ENCODE peak calls at places on chromosomes 2 and 18, in seven cellular contexts. One of them, this sample, is unnamed. For H3K27me3, the result is how much of the 10 kb centered on the place peaks cover.

GRCh38 chr2:45622704-45623103 is 11.6 kb upstream of the SRBD1 start:
- DNase-seq in K562: no peak
- DNase-seq in body of pancreas: no peak
- DNase-seq in uterus: no peak
- DNase-seq in transverse colon: no peak
- DNase-seq in heart left ventricle: no peak
- DNase-seq in sigmoid colon: no peak
- DNase-seq in this sample: no peak

GRCh38 chr2:65790676-65790935 is 358.2 kb upstream of the SPRED2 start:
- DNase-seq in K562: no peak
- DNase-seq in transverse colon: no peak
- DNase-seq in sigmoid colon: no peak
- DNase-seq in heart left ventricle: no peak
- DNase-seq in body of pancreas: no peak
- DNase-seq in uterus: no peak
- DNase-seq in this sample: no peak

GRCh38 chr18:12768622-12769021 is 65.8 kb downstream of the PSMG2 start:
- DNase-seq in sigmoid colon: no peak
- DNase-seq in K562: no peak
- DNase-seq in heart left ventricle: no peak
- DNase-seq in transverse colon: no peak
- DNase-seq in uterus: no peak
- DNase-seq in body of pancreas: no peak
- DNase-seq in this sample: no peak

GRCh38 chr2:231611273-231612198 is 18.9 kb downstream of the TEX44 start:
- DNase-seq in sigmoid colon: peak
- DNase-seq in K562: peak
- DNase-seq in body of pancreas: peak
- DNase-seq in heart left ventricle: peak
- DNase-seq in uterus: no peak
- DNase-seq in transverse colon: peak
- DNase-seq in this sample: no peak

GRCh38 chr18:55321268-55322175 is 266.5 kb downstream of the TCF4 start:
- DNase-seq in K562: no peak
- DNase-seq in transverse colon: peak
- DNase-seq in heart left ventricle: peak
- DNase-seq in sigmoid colon: peak
- DNase-seq in uterus: peak
- DNase-seq in body of pancreas: peak
- DNase-seq in this sample: peak

GRCh38 chr2:27024188-27024587 is 8.6 kb upstream of the TMEM214 start:
- DNase-seq in body of pancreas: no peak
- DNase-seq in sigmoid colon: no peak
- DNase-seq in transverse colon: no peak
- DNase-seq in K562: no peak
- DNase-seq in uterus: no peak
- DNase-seq in heart left ventricle: no peak
- DNase-seq in this sample: no peak

GRCh38 chr2:124692707-124693106 is 667.6 kb downstream of the CNTNAP5 start:
- DNase-seq in body of pancreas: no peak
- DNase-seq in sigmoid colon: no peak
- DNase-seq in uterus: no peak
- DNase-seq in transverse colon: no peak
- DNase-seq in K562: no peak
- DNase-seq in heart left ventricle: peak
- DNase-seq in this sample: no peak

GRCh38 chr2:162007447-162008040 is 66.5 kb downstream of the DPP4 start:
- DNase-seq in heart left ventricle: no peak
- DNase-seq in sigmoid colon: no peak
- DNase-seq in uterus: no peak
- DNase-seq in K562: no peak
- DNase-seq in transverse colon: no peak
- DNase-seq in body of pancreas: no peak
- DNase-seq in this sample: no peak

GRCh38 chr2:109065335-109065734 is 63.7 kb upstream of the SH3RF3 start:
- DNase-seq in body of pancreas: peak
- DNase-seq in sigmoid colon: no peak
- DNase-seq in K562: no peak
- DNase-seq in transverse colon: no peak
- DNase-seq in uterus: peak
- DNase-seq in heart left ventricle: peak
- DNase-seq in this sample: no peak

GRCh38 chr2:110827518-110827917 is 95.1 kb downstream of the ACOXL start:
- DNase-seq in heart left ventricle: no peak
- DNase-seq in body of pancreas: no peak
- DNase-seq in uterus: no peak
- DNase-seq in transverse colon: no peak
- DNase-seq in K562: no peak
- DNase-seq in sigmoid colon: no peak
- DNase-seq in this sample: no peak

GRCh38 chr2:221741496-221742211 is 169.6 kb upstream of the EPHA4 start:
- DNase-seq in sigmoid colon: no peak
- DNase-seq in uterus: no peak
- DNase-seq in heart left ventricle: no peak
- DNase-seq in transverse colon: no peak
- DNase-seq in K562: no peak
- DNase-seq in body of pancreas: no peak
- DNase-seq in this sample: no peak

GRCh38 chr2:157625311-157625710 is 3.4 kb downstream of the ACVR1C start:
- DNase-seq in transverse colon: no peak
- DNase-seq in body of pancreas: no peak
- DNase-seq in uterus: no peak
- DNase-seq in sigmoid colon: no peak
- DNase-seq in K562: no peak
- DNase-seq in heart left ventricle: no peak
- DNase-seq in this sample: no peak

GRCh38 chr18:38534073-38534472 is 968.5 kb upstream of the CELF4 start:
- DNase-seq in sigmoid colon: no peak
- DNase-seq in uterus: no peak
- DNase-seq in K562: no peak
- DNase-seq in heart left ventricle: no peak
- DNase-seq in transverse colon: no peak
- DNase-seq in body of pancreas: no peak
- DNase-seq in this sample: no peak

GRCh38 chr18:38539871-38540270 is 974.3 kb upstream of the CELF4 start:
- DNase-seq in body of pancreas: no peak
- DNase-seq in transverse colon: no peak
- DNase-seq in uterus: no peak
- DNase-seq in K562: no peak
- DNase-seq in heart left ventricle: no peak
- DNase-seq in sigmoid colon: no peak
- DNase-seq in this sample: no peak

GRCh38 chr18:38545071-38545470 is 979.5 kb upstream of the CELF4 start:
- DNase-seq in sigmoid colon: no peak
- DNase-seq in uterus: no peak
- DNase-seq in transverse colon: no peak
- DNase-seq in heart left ventricle: no peak
- DNase-seq in K562: no peak
- DNase-seq in body of pancreas: no peak
- DNase-seq in this sample: peak

GRCh38 chr18:38539373-38539772 is 973.8 kb upstream of the CELF4 start:
- DNase-seq in sigmoid colon: no peak
- DNase-seq in K562: no peak
- DNase-seq in heart left ventricle: no peak
- DNase-seq in body of pancreas: no peak
- DNase-seq in transverse colon: no peak
- DNase-seq in uterus: no peak
- DNase-seq in this sample: no peak
- TF ChIP-seq POLR2A in sigmoid colon: no peak
- TF ChIP-seq POLR2A in K562: no peak
- TF ChIP-seq POLR2A in heart left ventricle: no peak
- TF ChIP-seq POLR2A in body of pancreas: no peak
- TF ChIP-seq POLR2A in transverse colon: no peak
- TF ChIP-seq POLR2A in uterus: no peak
- TF ChIP-seq POLR2A in this sample: no peak

DNA sequence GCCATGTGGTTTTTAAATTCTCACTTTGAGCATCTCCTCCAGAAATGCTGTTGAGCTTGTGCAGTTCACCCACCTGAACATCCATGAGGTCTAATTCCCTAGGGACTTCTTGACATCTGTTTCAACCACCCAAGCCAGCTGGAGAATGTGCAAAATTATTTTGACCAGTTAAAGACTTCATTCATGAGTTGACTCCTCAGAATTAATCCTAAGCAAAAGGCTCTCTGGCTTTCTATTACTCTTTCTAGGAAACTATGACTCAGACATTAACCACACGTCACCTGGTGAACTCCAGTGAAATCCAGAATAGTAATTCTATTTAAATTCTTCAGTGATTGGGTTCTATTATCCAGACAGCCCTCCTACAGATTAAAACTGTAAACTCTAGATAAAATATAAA is 247.5 kb downstream of the NBAS start:
- DNase-seq in transverse colon: no peak
- DNase-seq in heart left ventricle: no peak
- DNase-seq in K562: no peak
- DNase-seq in sigmoid colon: no peak
- DNase-seq in body of pancreas: no peak
- DNase-seq in uterus: no peak
- DNase-seq in this sample: no peak
- H3K27me3 ChIP-seq in transverse colon: under half
- H3K27me3 ChIP-seq in heart left ventricle: under half
- H3K27me3 ChIP-seq in K562: under half
- H3K27me3 ChIP-seq in sigmoid colon: under half
- H3K27me3 ChIP-seq in body of pancreas: under half
- H3K27me3 ChIP-seq in uterus: under half
- H3K27me3 ChIP-seq in this sample: under half

GRCh38 chr2:55033076-55033742 is 17.0 kb downstream of the RTN4 start:
- DNase-seq in sigmoid colon: no peak
- DNase-seq in transverse colon: no peak
- DNase-seq in uterus: no peak
- DNase-seq in heart left ventricle: no peak
- DNase-seq in body of pancreas: no peak
- DNase-seq in K562: no peak
- DNase-seq in this sample: no peak
- H3K27ac ChIP-seq in sigmoid colon: no peak
- H3K27ac ChIP-seq in transverse colon: no peak
- H3K27ac ChIP-seq in uterus: no peak
- H3K27ac ChIP-seq in heart left ventricle: no peak
- H3K27ac ChIP-seq in body of pancreas: no peak
- H3K27ac ChIP-seq in K562: peak
- H3K27ac ChIP-seq in this sample: no peak

GRCh38 chr18:48922801-48923730 is 27.7 kb downstream of the SMAD7 start:
- DNase-seq in transverse colon: peak
- DNase-seq in K562: peak
- DNase-seq in uterus: peak
- DNase-seq in sigmoid colon: peak
- DNase-seq in heart left ventricle: peak
- DNase-seq in body of pancreas: peak
- DNase-seq in this sample: peak
- TF ChIP-seq POLR2A in transverse colon: no peak
- TF ChIP-seq POLR2A in K562: no peak
- TF ChIP-seq POLR2A in uterus: no peak
- TF ChIP-seq POLR2A in sigmoid colon: no peak
- TF ChIP-seq POLR2A in heart left ventricle: no peak
- TF ChIP-seq POLR2A in body of pancreas: no peak
- TF ChIP-seq POLR2A in this sample: no peak

GRCh38 chr2:23707096-23707495 is 219.8 kb downstream of the ATAD2B start:
- DNase-seq in uterus: no peak
- DNase-seq in K562: no peak
- DNase-seq in transverse colon: no peak
- DNase-seq in body of pancreas: no peak
- DNase-seq in heart left ventricle: no peak
- DNase-seq in sigmoid colon: no peak
- DNase-seq in this sample: no peak
- H3K27me3 ChIP-seq in uterus: under half
- H3K27me3 ChIP-seq in K562: under half
- H3K27me3 ChIP-seq in transverse colon: under half
- H3K27me3 ChIP-seq in body of pancreas: under half
- H3K27me3 ChIP-seq in heart left ventricle: under half
- H3K27me3 ChIP-seq in sigmoid colon: under half
- H3K27me3 ChIP-seq in this sample: under half

This sample was measured in prostate gland.